ENCODE peak calls at places on chromosomes 11 and 22, in seven cellular contexts. L, Y, J, B, I, X and Z are unnamed samples.
A peak's percentile ranks its signal among the peaks of the same experiment; 100 is the strongest.

GRCh38 chr22:21866821-21867527 is 471 bp downstream of the MAPK1 start:
- DNase-seq in L (no peak), Y (peak; percentile 68), J (peak; percentile 19), B (peak; percentile 98), I (peak; percentile 22), X (no peak), Z (no peak)

GRCh38 chr11:128716661-128717210 is 22.9 kb downstream of the FLI1 start:
- DNase-seq in L (no peak), Y (no peak), J (no peak), B (no peak), I (no peak), X (no peak), Z (no peak)

GRCh38 chr22:46777609-46777970 is 15.1 kb downstream of the TBC1D22A start:
- DNase-seq in L (no peak), Y (peak; percentile 81), J (peak; percentile 62), B (no peak), I (no peak), X (peak; percentile 62), Z (no peak)

GRCh38 chr11:113663567-113663966 is 42.5 kb downstream of the TMPRSS5 start:
- DNase-seq in L (no peak), Y (no peak), J (no peak), B (no peak), I (no peak), X (no peak), Z (no peak)

GRCh38 chr11:17389205-17389956 is 922 bp upstream of the KCNJ11 start:
- DNase-seq in L (peak; percentile 87), Y (peak; percentile 84), J (peak; percentile 88), B (peak; percentile 96), I (peak; percentile 59), X (peak; percentile 78), Z (peak; percentile 43)

GRCh38 chr11:35943761-35944502 is at the start of gene LDLRAD3:
- DNase-seq in L (peak; percentile 84), Y (peak; percentile 91), J (peak; percentile 80), B (peak; percentile 91), I (peak; percentile 85), X (peak; percentile 84), Z (peak; percentile 13)

GRCh38 chr22:27842236-27842993 is 40.9 kb upstream of the MN1 start:
- DNase-seq in L (no peak), Y (no peak), J (no peak), B (no peak), I (no peak), X (no peak), Z (no peak)

GRCh38 chr11:118343981-118344521 is at the start of gene CD3G:
- DNase-seq in L (no peak), Y (no peak), J (no peak), B (no peak), I (no peak), X (no peak), Z (no peak)

GRCh38 chr22:36584666-36585065 is 55.7 kb upstream of the EIF3D start:
- DNase-seq in L (no peak), Y (no peak), J (no peak), B (no peak), I (no peak), X (no peak), Z (no peak)

GRCh38 chr22:49156662-49157285 is 670.9 kb downstream of the BRD1 start:
- DNase-seq in L (no peak), Y (no peak), J (peak; percentile 73), B (no peak), I (no peak), X (no peak), Z (no peak)
- H3K27ac ChIP-seq in L (no peak overlapping the region), Y (no peak overlapping the region), J (no peak overlapping the region), B (no peak overlapping the region), I (no peak overlapping the region), X (no peak overlapping the region), Z (no peak overlapping the region)

GRCh38 chr22:32203181-32204105 is 1.4 kb downstream of the RFPL2 start:
- DNase-seq in L (no peak), Y (no peak), J (no peak), B (no peak), I (no peak), X (no peak), Z (no peak)
- H3K27ac ChIP-seq in L (no peak overlapping the region), Y (no peak overlapping the region), J (no peak overlapping the region), B (no peak overlapping the region), I (no peak overlapping the region), X (no peak overlapping the region), Z (no peak overlapping the region)

GRCh38 chr11:77027275-77027674 is 6.9 kb upstream of the B3GNT6 start:
- DNase-seq in L (no peak), Y (no peak), J (no peak), B (no peak), I (no peak), X (no peak), Z (no peak)
- H3K27ac ChIP-seq in L (no peak overlapping the region), Y (peak overlapping the region; percentile 25), J (no peak overlapping the region), B (no peak overlapping the region), I (no peak overlapping the region), X (no peak overlapping the region), Z (no peak overlapping the region)

DNA sequence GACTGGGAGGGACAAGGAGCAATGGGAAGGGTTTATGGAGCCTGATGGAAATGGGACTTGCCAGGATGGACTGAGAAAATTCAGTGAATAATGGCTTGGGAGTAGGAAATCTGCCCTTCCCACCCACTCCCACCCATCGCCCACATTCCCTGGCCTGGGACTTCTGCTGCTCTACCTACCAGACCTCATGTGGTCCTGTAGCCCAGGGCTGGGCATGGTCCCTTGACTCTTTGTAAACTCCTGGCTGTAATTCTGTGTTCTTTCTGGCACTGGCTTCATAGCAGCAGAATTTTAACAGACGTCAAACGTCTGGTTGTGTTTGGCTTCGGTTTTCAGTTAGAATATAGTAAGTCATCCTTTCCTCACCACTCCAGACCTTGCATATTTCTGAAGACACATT is 210.7 kb downstream of the CSNK2A3 start:
- DNase-seq in L (no peak), Y (no peak), J (no peak), B (no peak), I (no peak), X (no peak), Z (no peak)
- H3K27ac ChIP-seq in L (no peak overlapping the region), Y (no peak overlapping the region), J (no peak overlapping the region), B (no peak overlapping the region), I (peak overlapping the region; percentile 49), X (no peak overlapping the region), Z (peak overlapping the region; percentile 55)

GRCh38 chr11:97972731-97973130 is 1048.0 kb upstream of the CNTN5 start:
- DNase-seq in L (no peak), Y (no peak), J (no peak), B (peak; percentile 12), I (no peak), X (no peak), Z (no peak)
- H3K27ac ChIP-seq in L (no peak overlapping the region), Y (no peak overlapping the region), J (no peak overlapping the region), B (peak overlapping the region; percentile 82), I (no peak overlapping the region), X (no peak overlapping the region), Z (no peak overlapping the region)

GRCh38 chr11:46295312-46295995 is 18.0 kb downstream of the CREB3L1 start:
- DNase-seq in L (peak; percentile 91), Y (peak; percentile 89), J (peak; percentile 72), B (peak; percentile 96), I (peak; percentile 80), X (peak; percentile 83), Z (no peak)
- H3K27ac ChIP-seq in L (peak overlapping the region; percentile 28), Y (peak overlapping the region; percentile 70), J (no peak overlapping the region), B (peak overlapping the region; percentile 85), I (peak overlapping the region; percentile 65), X (peak overlapping the region; percentile 76), Z (no peak overlapping the region)

DNA sequence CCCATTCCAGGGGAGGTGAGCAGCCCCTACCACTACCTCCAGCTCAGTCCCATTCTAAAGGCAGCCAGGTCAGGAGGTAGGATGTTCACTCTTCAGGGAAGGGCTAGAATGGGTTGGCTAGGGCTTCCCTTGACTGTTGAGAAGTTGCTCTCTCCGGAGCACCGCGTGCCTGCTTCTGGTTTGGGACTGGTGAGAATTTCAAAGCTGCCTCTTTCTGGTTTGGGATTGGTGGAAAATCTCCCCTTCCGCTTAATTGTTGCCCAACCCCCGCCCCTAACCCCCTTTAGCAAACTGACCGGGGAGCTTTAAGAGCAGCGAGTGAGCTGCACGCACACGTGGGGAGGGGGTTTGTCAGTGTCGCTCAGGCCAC is 689 bp downstream of the USP2 start:
- DNase-seq in L (no peak), Y (no peak), J (no peak), B (no peak), I (no peak), X (no peak), Z (no peak)
- H3K27ac ChIP-seq in L (no peak overlapping the region), Y (peak overlapping the region; percentile 83), J (peak overlapping the region; percentile 75), B (peak overlapping the region; percentile 67), I (peak overlapping the region; percentile 74), X (peak overlapping the region; percentile 73), Z (no peak overlapping the region)